ENCODE peak calls at places on chromosomes 16 and 17, in four cellular contexts. V is Daoy, J is PC-9, R is cardiac muscle cell. N is an unnamed sample.

GRCh38 chr17:45040459-45040858 is 11.0 kb downstream of the DCAKD start:
- DNase-seq in V (no peak), J (no peak), R (no peak), N (no peak)

GRCh38 chr17:68343976-68344375 is 52.7 kb downstream of the ARSG start:
- DNase-seq in V (no peak), J (no peak), R (no peak), N (no peak)

GRCh38 chr17:56131431-56131830 is 21.8 kb upstream of the ANKFN1 start:
- DNase-seq in V (no peak), J (no peak), R (no peak), N (no peak)

GRCh38 chr17:66625321-66625767 is 209.6 kb upstream of the CACNG5 start:
- DNase-seq in V (no peak), J (no peak), R (no peak), N (no peak)

GRCh38 chr17:72602517-72603345 is 481.9 kb downstream of the SOX9 start:
- DNase-seq in V (peak; percentile 83), J (peak; percentile 81), R (no peak), N (no peak)

GRCh38 chr16:48188449-48189102 is 32.8 kb upstream of the ABCC12 start:
- DNase-seq in V (no peak), J (no peak), R (no peak), N (no peak)

GRCh38 chr16:90008708-90009145 is 10.5 kb downstream of the DBNDD1 start:
- DNase-seq in V (peak; percentile 55), J (no peak), R (no peak), N (no peak)

GRCh38 chr16:87380875-87381274 is 2.7 kb downstream of the FBXO31 start:
- DNase-seq in V (no peak), J (no peak), R (no peak), N (no peak)

GRCh38 chr16:54620197-54620596 is 310.5 kb upstream of the IRX5 start:
- DNase-seq in V (no peak), J (no peak), R (no peak), N (no peak)

GRCh38 chr17:83109793-83110645 is 30.6 kb downstream of the METRNL start:
- DNase-seq in V (peak; percentile 100), J (peak; percentile 94), R (peak; percentile 73), N (peak; percentile 94)

GRCh38 chr16:14072360-14072759 is 1.2 kb downstream of the MRTFB start:
- DNase-seq in V (no peak), J (no peak), R (no peak), N (no peak)

GRCh38 chr16:13540771-13541170 is 379.2 kb upstream of the ERCC4 start:
- DNase-seq in V (no peak), J (no peak), R (no peak), N (no peak)

GRCh38 chr17:76714336-76714735 is 3.6 kb upstream of the MXRA7 start:
- DNase-seq in V (no peak), J (no peak), R (no peak), N (no peak)

GRCh38 chr17:60671482-60671881 is 6.2 kb upstream of the BCAS3 start:
- DNase-seq in V (no peak), J (no peak), R (no peak), N (no peak)

N was measured in breast epithelium.